ENCODE peak calls at places on chromosomes 13 and 19, in nine cellular contexts. T, H, L, J, I, C, E, Y and A are unnamed samples.

GRCh38 chr13:31413531-31413930 is 213.8 kb downstream of the B3GLCT start:
- DNase-seq in C (no peak), E (no peak), Y (no peak), H (no peak), J (no peak), L (no peak), T (no peak), I (no peak), A (no peak)

GRCh38 chr13:23748591-23748990 is 140.6 kb downstream of the MIPEP start:
- DNase-seq in H (no peak), E (no peak), T (no peak), J (no peak), Y (no peak), C (no peak), L (no peak), I (no peak), A (no peak)

GRCh38 chr19:11130824-11131455 is 24.6 kb downstream of the SPC24 start:
- DNase-seq in T (peak), E (peak), J (peak), H (peak), I (peak), L (peak), Y (peak), C (peak), A (peak)

GRCh38 chr13:52004508-52005183 is 6.6 kb downstream of the ATP7B start:
- DNase-seq in C (no peak), H (no peak), I (no peak), E (no peak), L (no peak), T (no peak), Y (no peak), J (no peak), A (no peak)

GRCh38 chr19:19470579-19470978 is 44.8 kb downstream of the TSSK6 start:
- DNase-seq in H (no peak), T (no peak), L (no peak), J (no peak), E (no peak), C (no peak), Y (no peak), I (no peak), A (no peak)

GRCh38 chr13:27168086-27168485 is 3.5 kb downstream of the USP12 start:
- DNase-seq in H (no peak), I (no peak), Y (no peak), T (peak), J (no peak), L (no peak), C (no peak), E (no peak), A (peak)

GRCh38 chr19:16876904-16877361 is 11.9 kb upstream of the F2RL3 start:
- DNase-seq in C (no peak), H (no peak), J (no peak), L (no peak), Y (no peak), E (no peak), I (no peak), T (no peak), A (no peak)

GRCh38 chr19:18027151-18027550 is 19.2 kb downstream of the ARRDC2 start:
- DNase-seq in Y (no peak), J (no peak), E (no peak), C (no peak), T (no peak), L (no peak), H (no peak), I (no peak), A (no peak)

GRCh38 chr13:91346848-91347211 is 657 bp upstream of the MIR17HG start:
- DNase-seq in I (no peak), C (peak), Y (no peak), L (no peak), E (no peak), J (no peak), T (no peak), H (no peak), A (no peak)

GRCh38 chr13:73366241-73366640 is 307.4 kb downstream of the KLF5 start:
- DNase-seq in E (no peak), I (no peak), H (no peak), L (no peak), J (no peak), C (no peak), Y (no peak), T (no peak), A (no peak)

GRCh38 chr13:73367886-73368285 is 309.1 kb downstream of the KLF5 start:
- DNase-seq in L (no peak), Y (no peak), J (no peak), H (no peak), E (no peak), C (no peak), I (no peak), T (no peak), A (no peak)

GRCh38 chr13:73364706-73365105 is 305.9 kb downstream of the KLF5 start:
- DNase-seq in L (no peak), H (no peak), C (no peak), T (no peak), I (no peak), Y (no peak), E (no peak), J (no peak), A (no peak)

GRCh38 chr13:73365240-73365639 is 306.4 kb downstream of the KLF5 start:
- DNase-seq in Y (no peak), E (no peak), I (no peak), H (no peak), C (no peak), T (no peak), L (peak), J (no peak), A (no peak)

DNA sequence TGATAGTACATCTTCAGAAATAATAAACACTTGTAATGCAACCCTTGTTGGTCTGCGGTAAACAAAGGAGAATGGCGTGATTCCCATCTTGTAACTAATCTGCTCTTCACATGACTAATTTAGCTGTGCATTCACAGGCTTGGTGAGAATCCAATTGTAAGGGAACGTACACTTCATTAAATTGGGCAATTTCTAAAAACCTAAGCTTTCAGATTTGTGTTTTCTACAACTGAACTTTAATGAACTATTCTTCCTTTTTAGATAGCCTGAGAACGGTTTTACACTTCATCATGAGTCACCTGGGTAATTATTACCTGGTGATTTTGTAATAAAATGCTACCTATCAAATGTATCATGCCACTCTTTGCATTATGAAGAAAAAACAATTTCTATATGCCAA is 306.9 kb downstream of the KLF5 start:
- DNase-seq in T (no peak), J (no peak), L (peak), H (no peak), Y (no peak), E (no peak), I (no peak), C (no peak), A (no peak)
- H3K27ac ChIP-seq in T (peak), J (no peak), L (peak), H (no peak), Y (peak), E (no peak), I (no peak), C (no peak), A (no peak)

DNA sequence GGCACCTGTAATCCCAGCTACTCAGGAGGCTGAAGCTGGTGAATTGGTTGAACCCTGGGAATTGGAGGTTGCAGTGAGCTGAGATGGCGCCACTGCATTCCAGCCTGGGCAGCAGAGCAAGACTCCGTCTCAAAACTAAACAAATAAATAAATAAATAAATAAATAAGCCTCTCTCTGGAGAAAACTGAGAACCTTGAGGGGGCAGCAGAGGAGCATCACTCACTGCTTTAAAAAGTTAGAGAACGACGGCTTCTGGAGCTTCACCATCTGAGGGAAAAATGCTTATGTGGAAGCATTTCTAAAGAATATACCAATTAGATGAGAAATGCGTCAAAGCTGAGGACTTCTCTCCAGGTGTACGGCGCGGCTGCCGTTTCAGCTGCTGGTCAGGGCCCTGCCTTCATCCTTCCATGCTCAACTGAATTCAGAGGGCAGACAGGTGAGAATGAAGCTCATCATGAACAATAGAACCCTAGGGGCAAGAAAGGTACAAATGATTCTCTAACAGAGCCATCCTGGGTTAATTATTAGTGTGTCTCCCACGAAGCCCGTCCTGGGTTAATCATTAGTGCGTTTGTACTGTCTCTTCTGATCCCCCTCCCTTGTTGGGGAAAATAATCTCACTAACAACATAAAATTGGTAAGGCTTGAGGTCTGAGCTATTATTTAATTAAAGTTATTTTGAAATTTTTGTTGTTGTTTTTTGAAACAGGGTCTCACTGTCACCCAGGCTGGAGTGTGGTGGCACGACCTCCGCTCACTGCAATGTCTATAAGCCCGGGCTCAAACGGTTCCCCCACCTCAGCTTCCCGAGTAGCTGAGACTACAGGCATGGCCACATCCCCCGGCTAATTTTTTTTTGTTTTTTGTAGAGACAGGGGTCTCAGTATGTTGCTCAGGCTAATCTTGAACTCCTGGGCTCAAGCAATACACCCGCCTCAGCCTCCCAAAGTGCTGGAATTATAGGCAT is 80.1 kb downstream of the IPO5 start:
- DNase-seq in I (peak), T (no peak), E (no peak), L (peak), Y (no peak), J (no peak), C (no peak), H (peak), A (no peak)
- TF ChIP-seq CTCF in I (no peak), T (no peak), E (no peak), L (peak), Y (no peak), J (no peak), C (no peak), H (peak), A (no peak)

GRCh38 chr19:44807162-44807561 is 1.7 kb upstream of the BCAM start:
- DNase-seq in C (no peak), Y (peak), L (peak), I (no peak), E (no peak), T (peak), J (no peak), H (no peak), A (no peak)
- TF ChIP-seq POLR2A in C (no peak), Y (no peak), L (no peak), I (no peak), E (no peak), T (no peak), J (no peak), H (no peak), A (no peak)

GRCh38 chr19:28601723-28602440 is 611.1 kb downstream of the UQCRFS1 start:
- DNase-seq in H (no peak), E (no peak), C (no peak), T (no peak), I (no peak), J (no peak), L (no peak), Y (no peak), A (no peak)
- H3K27ac ChIP-seq in H (no peak), E (no peak), C (no peak), T (no peak), I (no peak), J (no peak), L (no peak), Y (no peak), A (no peak)